ENCODE peak calls at places on chromosomes 6 and 20, in ten cellular contexts. I is activated naive CD8-positive, alpha-beta T cell treated with anti-CD3 and anti-CD28 coated beads, Interleukin-2, amount 50 U/mL, for 16 hours; S is WTC11; C is fibroblast of mammary gland; N is DMS153; A is germinal center; V is ovary; L is upper lobe of right lung; K is C1 segment of cervical spinal cord; J is HCT116. F is an unnamed sample.

GRCh38 chr6:87322304-87323212 is at the start of gene SMIM8:
- DNase-seq in A (peak), V (peak), I (peak), K (peak), L (peak), C (peak), S (peak), J (peak), N (peak), F (peak)

GRCh38 chr20:31662372-31662854 is 24.7 kb downstream of the COX4I2 start:
- DNase-seq in J (no peak), V (no peak), S (no peak), C (no peak), K (no peak), A (no peak), N (no peak), I (no peak), L (no peak), F (no peak)

GRCh38 chr6:159470400-159470799 is 222.6 kb downstream of the SOD2 start:
- DNase-seq in I (no peak), S (no peak), N (no peak), K (no peak), J (no peak), C (no peak), V (no peak), L (no peak), A (no peak), F (no peak)

GRCh38 chr20:57327820-57328219 is 1.8 kb upstream of the SPO11 start:
- DNase-seq in V (no peak), L (no peak), S (no peak), C (no peak), J (no peak), I (no peak), N (no peak), K (no peak), A (no peak), F (no peak)

GRCh38 chr6:14887181-14887580 is 358.7 kb upstream of the JARID2 start:
- DNase-seq in A (no peak), I (no peak), V (no peak), N (no peak), K (no peak), L (no peak), C (no peak), J (no peak), S (no peak), F (no peak)

GRCh38 chr6:7727150-7727950 is 1.5 kb downstream of the BMP6 start:
- DNase-seq in S (peak), V (no peak), K (no peak), C (no peak), L (no peak), A (peak), N (no peak), J (no peak), I (no peak), F (peak)

GRCh38 chr6:114419175-114419574 is 76.4 kb upstream of the HS3ST5 start:
- DNase-seq in J (no peak), K (no peak), L (no peak), S (no peak), I (no peak), A (no peak), V (no peak), C (no peak), N (no peak), F (no peak)

GRCh38 chr6:3320238-3320637 is 61.5 kb downstream of the PSMG4 start:
- DNase-seq in C (no peak), S (no peak), A (no peak), I (no peak), K (no peak), N (no peak), V (no peak), J (no peak), L (no peak), F (no peak)

GRCh38 chr20:14997791-14998190 is 660.4 kb upstream of the FLRT3 start:
- DNase-seq in V (no peak), N (no peak), S (no peak), J (no peak), K (no peak), A (no peak), C (peak), I (no peak), L (no peak), F (peak)

GRCh38 chr6:6191909-6192308 is 128.6 kb downstream of the F13A1 start:
- DNase-seq in L (no peak), K (no peak), I (no peak), C (no peak), N (no peak), V (no peak), S (no peak), A (no peak), J (no peak), F (no peak)

GRCh38 chr20:6769953-6770831 is 2.7 kb downstream of the BMP2 start:
- DNase-seq in I (no peak), J (no peak), L (peak), V (peak), C (no peak), A (no peak), N (no peak), K (no peak), S (peak), F (no peak)

GRCh38 chr6:170199716-170200115 is 91.2 kb downstream of the DLL1 start:
- DNase-seq in A (no peak), S (no peak), N (no peak), K (no peak), V (no peak), L (no peak), C (no peak), I (no peak), J (no peak), F (no peak)

F was measured in fibroblast of gingiva.